ENCODE peak calls at places on chromosomes 16 and 17, in four cellular contexts. One of them, this sample, is unnamed.

GRCh38 chr16:88320947-88321634 is 61.7 kb upstream of the ZNF469 start:
- DNase-seq in K562: peak
- DNase-seq in H1: no peak
- DNase-seq in HCT116: peak
- DNase-seq in this sample: no peak

GRCh38 chr17:78665952-78666920 is 89.0 kb upstream of the DNAH17 start:
- DNase-seq in K562: peak
- DNase-seq in H1: no peak
- DNase-seq in HCT116: no peak
- DNase-seq in this sample: no peak

GRCh38 chr16:66342294-66342900 is 24.1 kb upstream of the CDH5 start:
- DNase-seq in K562: peak
- DNase-seq in H1: peak
- DNase-seq in HCT116: no peak
- DNase-seq in this sample: peak

GRCh38 chr17:28597606-28598383 is 1.0 kb downstream of the SPAG5 start:
- DNase-seq in K562: no peak
- DNase-seq in H1: no peak
- DNase-seq in HCT116: no peak
- DNase-seq in this sample: no peak

GRCh38 chr17:77297693-77298666 is 157.2 kb downstream of the SEC14L1 start:
- DNase-seq in K562: no peak
- DNase-seq in H1: no peak
- DNase-seq in HCT116: no peak
- DNase-seq in this sample: no peak

GRCh38 chr16:88289549-88290344 is 93.0 kb upstream of the ZNF469 start:
- DNase-seq in K562: no peak
- DNase-seq in H1: no peak
- DNase-seq in HCT116: no peak
- DNase-seq in this sample: no peak

GRCh38 chr16:228151-228855 is 946 bp downstream of the LUC7L start:
- DNase-seq in K562: no peak
- DNase-seq in H1: no peak
- DNase-seq in HCT116: no peak
- DNase-seq in this sample: no peak

GRCh38 chr17:74730491-74731346 is 6.3 kb upstream of the RAB37 start:
- DNase-seq in K562: no peak
- DNase-seq in H1: no peak
- DNase-seq in HCT116: no peak
- DNase-seq in this sample: no peak

GRCh38 chr16:84117482-84117843 is 721 bp upstream of the MBTPS1 start:
- DNase-seq in K562: no peak
- DNase-seq in H1: no peak
- DNase-seq in HCT116: no peak
- DNase-seq in this sample: no peak

DNA sequence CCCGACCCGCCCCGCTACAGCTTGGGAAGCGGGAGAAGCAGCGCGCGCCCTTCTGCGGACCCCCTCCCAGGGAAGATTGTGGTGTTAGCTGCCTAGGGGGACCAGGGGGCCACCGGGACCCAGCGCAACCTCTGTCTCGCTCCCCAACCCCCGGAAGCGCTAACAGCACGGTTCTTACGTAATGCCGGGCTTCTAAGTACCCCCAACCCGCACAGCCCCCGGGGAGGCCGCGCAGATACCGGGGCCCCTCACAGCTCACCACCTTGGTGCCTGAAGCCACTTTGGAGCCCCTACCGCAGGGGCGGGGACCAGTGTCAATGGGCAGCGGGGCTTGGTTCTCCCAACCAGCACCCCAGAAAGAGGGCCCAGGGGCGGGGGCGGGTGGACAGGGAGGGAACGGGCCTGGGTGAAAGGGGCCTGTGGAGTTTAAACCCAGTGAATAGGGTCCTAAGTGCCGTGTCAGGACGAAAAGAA is 348 bp downstream of the MPP2 start:
- DNase-seq in K562: no peak
- DNase-seq in H1: no peak
- DNase-seq in HCT116: no peak
- DNase-seq in this sample: no peak
- TF ChIP-seq YY1 in K562: no peak
- TF ChIP-seq YY1 in H1: no peak
- TF ChIP-seq YY1 in HCT116: no peak
- TF ChIP-seq YY1 in this sample: no peak

GRCh38 chr17:75832652-75833400 is 11.4 kb downstream of the UNC13D start:
- DNase-seq in K562: no peak
- DNase-seq in H1: no peak
- DNase-seq in HCT116: no peak
- DNase-seq in this sample: no peak
- TF ChIP-seq YY1 in K562: no peak
- TF ChIP-seq YY1 in H1: peak
- TF ChIP-seq YY1 in HCT116: no peak
- TF ChIP-seq YY1 in this sample: no peak

GRCh38 chr17:12053552-12053951 is 32.9 kb downstream of the MAP2K4 start:
- DNase-seq in K562: peak
- DNase-seq in H1: no peak
- DNase-seq in HCT116: no peak
- DNase-seq in this sample: no peak

GRCh38 chr17:12050646-12051225 is 30.1 kb downstream of the MAP2K4 start:
- DNase-seq in K562: no peak
- DNase-seq in H1: no peak
- DNase-seq in HCT116: no peak
- DNase-seq in this sample: no peak

DNA sequence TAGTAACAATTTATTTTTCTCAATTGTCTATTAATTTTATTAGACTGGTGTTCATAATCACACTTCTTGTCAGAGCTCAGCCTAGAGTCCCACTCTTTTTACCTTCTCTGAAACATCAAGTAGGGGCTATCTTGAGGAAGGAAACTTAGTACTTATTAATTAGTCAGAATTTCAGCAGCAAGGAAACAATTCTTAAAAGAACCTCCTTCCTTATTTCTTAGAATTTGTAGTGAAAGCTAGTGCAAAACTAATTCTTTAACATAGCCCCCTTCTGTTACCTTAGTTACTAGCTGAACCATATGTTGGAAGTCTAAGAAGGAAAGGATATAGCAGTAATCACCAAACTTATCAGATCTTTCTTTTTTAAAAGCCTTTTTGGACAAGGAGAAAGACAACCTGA is 35.2 kb downstream of the MAP2K4 start:
- DNase-seq in K562: no peak
- DNase-seq in H1: no peak
- DNase-seq in HCT116: no peak
- DNase-seq in this sample: no peak
- TF ChIP-seq YY1 in K562: no peak
- TF ChIP-seq YY1 in H1: no peak
- TF ChIP-seq YY1 in HCT116: no peak
- TF ChIP-seq YY1 in this sample: no peak

DNA sequence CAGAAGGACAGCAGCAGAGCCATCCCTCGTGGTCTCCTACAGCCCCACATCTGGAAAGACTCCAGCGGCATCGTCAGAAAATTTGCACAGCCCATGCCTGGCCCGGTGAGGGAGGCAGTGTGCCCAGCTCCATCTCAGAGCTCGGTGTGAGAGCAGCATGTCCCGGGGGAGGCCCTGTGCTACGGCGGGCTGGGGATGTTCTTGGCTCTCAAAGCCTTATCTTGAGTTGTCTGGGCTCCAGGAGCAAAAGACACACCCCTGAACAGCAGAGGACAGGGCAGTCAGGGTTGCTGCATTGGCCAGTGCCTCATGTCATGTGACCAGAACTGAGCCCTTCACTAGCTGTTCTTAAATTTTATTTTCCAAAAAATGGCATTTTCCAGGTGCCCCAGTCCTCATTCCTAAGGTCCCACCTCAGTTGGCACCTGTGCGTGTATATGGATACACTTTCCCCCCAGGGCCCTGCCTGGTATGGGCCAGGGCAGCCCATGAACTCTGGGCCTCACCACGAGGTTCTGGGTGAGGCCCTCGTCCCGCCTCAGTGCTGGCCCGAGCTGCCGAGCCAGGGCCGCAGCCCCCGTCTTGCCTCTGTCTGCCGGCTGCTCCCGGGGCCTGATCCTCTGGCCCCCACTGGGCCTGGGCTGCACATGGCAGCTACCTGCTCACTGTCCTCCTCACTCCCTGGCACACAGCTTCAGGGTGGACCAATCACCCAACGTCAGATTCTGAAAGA is 3.0 kb downstream of the NUDT16L1 start:
- DNase-seq in K562: no peak
- DNase-seq in H1: no peak
- DNase-seq in HCT116: no peak
- DNase-seq in this sample: no peak
- TF ChIP-seq YY1 in K562: no peak
- TF ChIP-seq YY1 in H1: no peak
- TF ChIP-seq YY1 in HCT116: no peak
- TF ChIP-seq YY1 in this sample: no peak

GRCh38 chr17:35749560-35750412 is 3.3 kb downstream of the GAS2L2 start:
- DNase-seq in K562: peak
- DNase-seq in H1: no peak
- DNase-seq in HCT116: no peak
- DNase-seq in this sample: no peak
- TF ChIP-seq YY1 in K562: no peak
- TF ChIP-seq YY1 in H1: no peak
- TF ChIP-seq YY1 in HCT116: no peak
- TF ChIP-seq YY1 in this sample: no peak

This sample was measured in NT2/D1.